ENCODE peak calls at places on chromosome 5, in nine cellular contexts. W, S, L, Q, N, M, X, A and Z are unnamed samples.

GRCh38 chr5:3034881-3035280 is 283.4 kb upstream of the IRX2 start:
- DNase-seq in W (no peak), M (no peak), N (no peak), A (no peak), X (no peak), Q (no peak), L (no peak), S (no peak), Z (no peak)

GRCh38 chr5:171893290-171893890 is 107.8 kb downstream of the SMIM23 start:
- DNase-seq in Q (no peak), X (peak), M (no peak), L (no peak), S (peak), N (peak), A (no peak), W (no peak), Z (no peak)

GRCh38 chr5:179239256-179240135 is 105.8 kb downstream of the ADAMTS2 start:
- DNase-seq in L (peak), X (no peak), Q (no peak), S (no peak), N (no peak), A (no peak), W (peak), M (peak), Z (no peak)

GRCh38 chr5:142368529-142368928 is 43.7 kb upstream of the SPRY4 start:
- DNase-seq in A (no peak), S (no peak), X (no peak), W (no peak), L (no peak), N (no peak), Q (no peak), M (no peak), Z (no peak)

GRCh38 chr5:95471447-95471846 is 80.3 kb downstream of the FAM81B start:
- DNase-seq in S (no peak), W (no peak), L (no peak), M (no peak), Q (no peak), N (no peak), A (no peak), X (no peak), Z (no peak)

GRCh38 chr5:45260292-45260691 is 435.9 kb downstream of the HCN1 start:
- DNase-seq in N (no peak), A (no peak), L (no peak), X (no peak), M (no peak), Q (no peak), S (no peak), W (no peak), Z (no peak)

GRCh38 chr5:59759600-59760357 is 133.7 kb downstream of the PDE4D start:
- DNase-seq in W (no peak), A (no peak), M (no peak), Q (no peak), N (no peak), X (no peak), S (peak), L (no peak), Z (no peak)

GRCh38 chr5:143374496-143375217 is 28.8 kb downstream of the NR3C1 start:
- DNase-seq in W (no peak), M (no peak), N (no peak), S (peak), L (no peak), Q (no peak), A (no peak), X (no peak), Z (no peak)

GRCh38 chr5:33726422-33727165 is 165.2 kb downstream of the ADAMTS12 start:
- DNase-seq in A (no peak), M (no peak), X (peak), L (no peak), Q (no peak), N (no peak), W (no peak), S (peak), Z (no peak)

GRCh38 chr5:80755634-80756033 is 100.9 kb upstream of the DHFR start:
- DNase-seq in W (no peak), N (no peak), S (no peak), M (no peak), L (peak), X (no peak), Q (no peak), A (no peak), Z (peak)

GRCh38 chr5:56078271-56078670 is 83.5 kb upstream of the IL6ST start:
- DNase-seq in X (no peak), L (no peak), W (no peak), A (no peak), N (no peak), Q (no peak), M (no peak), S (peak), Z (no peak)

GRCh38 chr5:115542651-115543364 is 1.8 kb downstream of the FEM1C start:
- DNase-seq in Q (no peak), A (no peak), X (no peak), L (no peak), N (no peak), M (no peak), W (no peak), S (no peak), Z (no peak)

GRCh38 chr5:138469540-138470321 is 4.5 kb downstream of the EGR1 start:
- DNase-seq in Q (no peak), A (peak), X (peak), N (no peak), S (peak), L (no peak), W (peak), M (no peak), Z (no peak)

GRCh38 chr5:132072508-132072907 is 1.1 kb upstream of the CSF2 start:
- DNase-seq in A (no peak), W (no peak), N (no peak), S (no peak), Q (no peak), M (no peak), X (no peak), L (no peak), Z (no peak)

GRCh38 chr5:109136906-109137305 is 272.9 kb downstream of the PJA2 start:
- DNase-seq in N (no peak), L (no peak), X (no peak), S (no peak), Q (no peak), W (no peak), A (no peak), M (no peak), Z (no peak)

GRCh38 chr5:10145922-10146321 is 103.8 kb downstream of the ATPSCKMT start:
- DNase-seq in W (no peak), A (no peak), N (peak), X (peak), Q (no peak), S (peak), M (no peak), L (no peak), Z (peak)

GRCh38 chr5:171428849-171429542 is 9.5 kb downstream of the FGF18 start:
- DNase-seq in Q (no peak), L (no peak), X (no peak), N (no peak), M (peak), W (peak), A (no peak), S (no peak), Z (no peak)

GRCh38 chr5:171623551-171624097 is 162.0 kb upstream of the SMIM23 start:
- DNase-seq in M (no peak), N (no peak), X (no peak), W (no peak), S (no peak), Q (no peak), A (peak), L (no peak), Z (no peak)

GRCh38 chr5:112125910-112126309 is 293.2 kb downstream of the EPB41L4A start:
- DNase-seq in Q (no peak), A (no peak), L (no peak), M (no peak), N (no peak), X (no peak), W (no peak), S (peak), Z (no peak)

GRCh38 chr5:44860267-44860666 is 51.5 kb downstream of the MRPS30 start:
- DNase-seq in A (no peak), X (no peak), Q (no peak), N (no peak), L (no peak), W (no peak), M (no peak), S (no peak), Z (no peak)

GRCh38 chr5:82295959-82296557 is 17.9 kb upstream of the RPS23 start:
- DNase-seq in Q (no peak), M (no peak), W (no peak), S (no peak), L (no peak), N (no peak), A (no peak), X (no peak), Z (no peak)

GRCh38 chr5:115329475-115329874 is 33.0 kb upstream of the CCDC112 start:
- DNase-seq in N (no peak), Q (no peak), X (no peak), L (no peak), M (no peak), A (peak), S (no peak), W (no peak), Z (no peak)

GRCh38 chr5:171872666-171873065 is 87.0 kb downstream of the SMIM23 start:
- DNase-seq in Q (no peak), N (no peak), A (no peak), L (no peak), X (no peak), W (no peak), M (no peak), S (no peak), Z (no peak)

GRCh38 chr5:34709861-34710673 is 53.9 kb downstream of the RAI14 start:
- DNase-seq in X (peak), Q (no peak), M (no peak), S (peak), N (peak), L (no peak), W (no peak), A (no peak), Z (no peak)

GRCh38 chr5:144150996-144151395 is 19.5 kb downstream of the YIPF5 start:
- DNase-seq in N (no peak), A (no peak), Q (no peak), S (no peak), W (no peak), L (no peak), X (no peak), M (no peak), Z (no peak)

GRCh38 chr5:74851026-74851425 is 15.2 kb downstream of the FAM169A start:
- DNase-seq in W (no peak), A (no peak), N (no peak), Q (no peak), X (no peak), M (no peak), S (no peak), L (no peak), Z (no peak)

GRCh38 chr5:6638236-6638635 is 5.0 kb downstream of the SRD5A1 start:
- DNase-seq in A (no peak), X (no peak), W (no peak), M (no peak), L (no peak), S (peak), N (no peak), Q (no peak), Z (no peak)

GRCh38 chr5:41433552-41434181 is 76.7 kb downstream of the PLCXD3 start:
- DNase-seq in L (no peak), W (no peak), S (peak), A (no peak), N (no peak), Q (no peak), X (peak), M (no peak), Z (no peak)

GRCh38 chr5:177403194-177403825 is 2.8 kb upstream of the PFN3 start:
- DNase-seq in M (no peak), W (no peak), S (no peak), N (no peak), A (peak), Q (peak), X (peak), L (no peak), Z (peak)

GRCh38 chr5:777756-778161 is 6.8 kb downstream of the ZDHHC11B start:
- DNase-seq in X (peak), M (no peak), N (no peak), L (no peak), A (no peak), W (peak), Q (no peak), S (no peak), Z (no peak)

GRCh38 chr5:172498431-172499129 is 44.3 kb upstream of the SH3PXD2B start:
- DNase-seq in N (no peak), X (no peak), M (no peak), A (peak), Q (peak), L (peak), S (no peak), W (no peak), Z (no peak)

GRCh38 chr5:147822686-147823491 is 8.6 kb downstream of the SPINK1 start:
- DNase-seq in A (peak), L (no peak), M (peak), W (no peak), Q (peak), X (peak), N (peak), S (peak), Z (peak)

GRCh38 chr5:87268970-87269377 is 1.3 kb downstream of the RASA1 start:
- DNase-seq in X (no peak), A (no peak), L (no peak), Q (no peak), N (no peak), S (peak), W (no peak), M (no peak), Z (no peak)

GRCh38 chr5:40909233-40909632 is at the start of gene C7:
- DNase-seq in L (no peak), S (no peak), A (no peak), X (no peak), M (no peak), W (peak), N (no peak), Q (no peak), Z (no peak)

GRCh38 chr5:110865400-110866094 is 126.7 kb downstream of the SLC25A46 start:
- DNase-seq in N (no peak), Q (peak), X (peak), M (no peak), A (peak), S (peak), L (no peak), W (no peak), Z (peak)

GRCh38 chr5:43730832-43731342 is 127.9 kb downstream of the NNT start:
- DNase-seq in M (no peak), W (no peak), S (no peak), X (no peak), N (no peak), A (no peak), L (no peak), Q (no peak), Z (no peak)

GRCh38 chr5:134451618-134452505 is 40.2 kb upstream of the CDKN2AIPNL start:
- DNase-seq in S (peak), N (peak), X (peak), M (peak), Q (no peak), A (peak), W (peak), L (no peak), Z (no peak)